ENCODE peak calls at places on chromosome 17, in seven cellular contexts. Y, S, E, T, N, Z and O are unnamed samples.

GRCh38 chr17:40500190-40500589 is 1.2 kb downstream of the TNS4 start:
- DNase-seq in E (no peak), T (no peak), Y (no peak), S (no peak), N (no peak), Z (no peak), O (no peak)

GRCh38 chr17:10754109-10754508 is 24.3 kb upstream of the TMEM220 start:
- DNase-seq in T (no peak), Z (no peak), E (peak), S (no peak), Y (peak), N (peak), O (peak)

GRCh38 chr17:29299031-29299430 is 5.1 kb upstream of the NUFIP2 start:
- DNase-seq in E (no peak), T (no peak), S (no peak), N (no peak), Z (no peak), Y (no peak), O (no peak)

GRCh38 chr17:42049834-42050359 is 504 bp downstream of the C17orf113 start:
- DNase-seq in Z (no peak), E (no peak), N (no peak), Y (no peak), S (no peak), T (no peak), O (no peak)

GRCh38 chr17:58631523-58632323 is 60.1 kb downstream of the TEX14 start:
- DNase-seq in Z (peak), T (peak), N (peak), E (peak), S (peak), Y (peak), O (peak)

GRCh38 chr17:57852041-57852954 is 2.5 kb upstream of the MRPS23 start:
- DNase-seq in T (no peak), S (no peak), Y (no peak), E (no peak), Z (no peak), N (no peak), O (no peak)

GRCh38 chr17:82754297-82755208 is 2.7 kb downstream of the TBCD start:
- DNase-seq in Y (no peak), E (no peak), Z (no peak), N (peak), S (no peak), T (no peak), O (no peak)

GRCh38 chr17:73011016-73011486 is 81.4 kb downstream of the SLC39A11 start:
- DNase-seq in T (no peak), Y (peak), E (no peak), S (no peak), Z (no peak), N (no peak), O (no peak)

GRCh38 chr17:81931557-81932332 is 4.2 kb upstream of the MAFG start:
- DNase-seq in T (no peak), E (no peak), N (no peak), S (no peak), Z (no peak), Y (no peak), O (peak)

GRCh38 chr17:774320-774584 is 7.8 kb downstream of the GLOD4 start:
- DNase-seq in Y (no peak), S (no peak), N (no peak), E (no peak), Z (no peak), T (no peak), O (no peak)

GRCh38 chr17:82244413-82245140 is 15.7 kb downstream of the SLC16A3 start:
- DNase-seq in Y (peak), S (peak), E (no peak), Z (no peak), N (no peak), T (no peak), O (no peak)

GRCh38 chr17:40738553-40738952 is 16.6 kb downstream of the KRT25 start:
- DNase-seq in E (no peak), N (no peak), S (no peak), T (no peak), Z (no peak), Y (no peak), O (no peak)

GRCh38 chr17:63558441-63558840 is 8.2 kb downstream of the DCAF7 start:
- DNase-seq in E (no peak), N (no peak), Y (no peak), T (no peak), Z (no peak), S (no peak), O (no peak)

GRCh38 chr17:17814162-17815061 is 22.4 kb downstream of the SREBF1 start:
- DNase-seq in Y (no peak), E (no peak), Z (no peak), T (no peak), S (no peak), N (no peak), O (no peak)

GRCh38 chr17:58870747-58871146 is 115.1 kb downstream of the PPM1E start:
- DNase-seq in S (no peak), N (no peak), Z (no peak), Y (no peak), E (no peak), T (no peak), O (no peak)

GRCh38 chr17:81036128-81036891 is 1.4 kb downstream of the BAIAP2 start:
- DNase-seq in Y (no peak), Z (no peak), S (no peak), N (no peak), T (no peak), E (no peak), O (no peak)

GRCh38 chr17:58313815-58314705 is 14.5 kb downstream of the TSPOAP1 start:
- DNase-seq in N (no peak), T (peak), E (peak), Y (peak), S (no peak), Z (no peak), O (no peak)

GRCh38 chr17:15999141-15999973 is at the start of the genes TTC19 and ZSWIM7:
- DNase-seq in N (peak), E (peak), T (peak), Y (peak), Z (peak), S (peak), O (peak)

GRCh38 chr17:31692632-31693031 is 166.4 kb downstream of the COPRS start:
- DNase-seq in N (no peak), S (no peak), Z (no peak), Y (no peak), E (no peak), T (no peak), O (no peak)
- H3K4me3 ChIP-seq in N (no peak), S (no peak), Z (no peak), Y (no peak), E (no peak), T (no peak), O (no peak)

GRCh38 chr17:78186689-78187595 is at the start of the genes AFMID and TK1:
- DNase-seq in E (peak), S (peak), T (peak), Z (peak), N (peak), Y (peak), O (peak)
- TF ChIP-seq CTCF in E (peak), S (peak), T (peak), Z (peak), N (peak), Y (peak), O (peak)

DNA sequence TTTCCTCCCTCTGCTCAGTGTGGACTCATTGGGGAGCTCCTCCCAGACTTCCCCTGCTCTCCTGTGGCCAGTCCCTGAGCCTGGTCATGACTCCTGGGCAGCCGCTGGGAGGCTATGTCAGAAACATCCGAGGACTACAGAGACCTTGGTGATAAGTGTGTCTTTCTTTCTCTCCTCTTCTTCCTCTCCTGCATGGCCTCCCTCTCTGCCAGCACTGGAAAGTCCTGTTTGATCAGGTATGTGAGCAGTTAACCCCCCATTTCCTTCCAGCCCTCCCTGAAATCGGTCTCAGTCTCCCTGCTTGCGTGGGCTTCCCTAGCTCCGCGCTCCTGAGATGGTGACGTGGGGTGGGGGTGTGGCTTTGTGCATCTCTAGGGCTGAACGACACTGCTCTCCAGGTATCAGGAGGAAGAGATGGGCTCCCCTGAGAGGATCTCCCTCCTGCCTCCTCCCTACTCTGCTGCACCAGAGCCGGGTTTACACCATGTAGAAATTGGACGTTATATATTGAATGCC is 2.1 kb downstream of the RHBDL3 start:
- DNase-seq in S (no peak), Y (no peak), N (peak), E (no peak), T (no peak), Z (no peak), O (peak)
- H3K4me3 ChIP-seq in S (no peak), Y (no peak), N (no peak), E (no peak), T (no peak), Z (no peak), O (no peak)

GRCh38 chr17:44733753-44734152 is 25.0 kb upstream of the ADAM11 start:
- DNase-seq in Y (no peak), N (peak), T (no peak), Z (no peak), E (peak), S (no peak), O (no peak)
- TF ChIP-seq CTCF in Y (no peak), N (peak), T (no peak), Z (peak), E (peak), S (no peak), O (peak)

GRCh38 chr17:77306790-77307478 is 166.2 kb downstream of the SEC14L1 start:
- DNase-seq in Z (no peak), E (peak), T (no peak), Y (no peak), S (no peak), N (no peak), O (no peak)
- H3K4me3 ChIP-seq in Z (no peak), E (no peak), T (no peak), Y (no peak), S (no peak), N (no peak), O (no peak)

DNA sequence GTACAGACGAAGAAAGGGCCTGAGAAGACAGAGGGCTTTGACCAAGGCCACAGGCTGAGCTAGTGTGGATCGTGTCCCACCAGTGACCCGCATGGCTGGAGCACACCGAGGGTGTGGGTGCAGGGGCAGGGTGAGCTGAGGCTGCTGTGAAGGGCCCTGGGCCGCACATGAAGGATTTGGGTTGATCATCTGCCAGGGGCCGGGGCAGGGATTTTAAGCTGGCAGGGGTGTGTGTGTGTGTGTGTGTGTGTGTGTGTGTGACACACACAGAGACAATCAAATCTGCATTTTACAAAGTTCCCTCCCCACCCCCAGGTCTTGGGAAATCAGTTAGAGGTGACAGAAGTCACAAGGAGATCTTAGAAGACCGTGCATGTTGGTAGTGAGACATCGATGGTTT is 65.2 kb downstream of the SRCIN1 start:
- DNase-seq in S (no peak), N (no peak), T (no peak), Y (no peak), E (no peak), Z (no peak), O (no peak)
- TF ChIP-seq CTCF in S (no peak), N (no peak), T (no peak), Y (no peak), E (no peak), Z (no peak), O (no peak)

GRCh38 chr17:5501725-5502124 is 15.4 kb downstream of the MIS12 start:
- DNase-seq in S (no peak), N (no peak), Y (no peak), T (no peak), E (no peak), Z (no peak), O (no peak)

GRCh38 chr17:5499790-5500189 is 13.4 kb downstream of the MIS12 start:
- DNase-seq in T (no peak), Z (no peak), N (peak), E (peak), S (peak), Y (peak), O (no peak)

GRCh38 chr17:5500247-5500803 is 14.0 kb downstream of the MIS12 start:
- DNase-seq in N (no peak), S (no peak), E (peak), Z (no peak), T (no peak), Y (no peak), O (peak)

GRCh38 chr17:5502552-5502951 is 16.2 kb downstream of the MIS12 start:
- DNase-seq in Y (no peak), Z (no peak), T (no peak), N (no peak), E (no peak), S (no peak), O (no peak)

DNA sequence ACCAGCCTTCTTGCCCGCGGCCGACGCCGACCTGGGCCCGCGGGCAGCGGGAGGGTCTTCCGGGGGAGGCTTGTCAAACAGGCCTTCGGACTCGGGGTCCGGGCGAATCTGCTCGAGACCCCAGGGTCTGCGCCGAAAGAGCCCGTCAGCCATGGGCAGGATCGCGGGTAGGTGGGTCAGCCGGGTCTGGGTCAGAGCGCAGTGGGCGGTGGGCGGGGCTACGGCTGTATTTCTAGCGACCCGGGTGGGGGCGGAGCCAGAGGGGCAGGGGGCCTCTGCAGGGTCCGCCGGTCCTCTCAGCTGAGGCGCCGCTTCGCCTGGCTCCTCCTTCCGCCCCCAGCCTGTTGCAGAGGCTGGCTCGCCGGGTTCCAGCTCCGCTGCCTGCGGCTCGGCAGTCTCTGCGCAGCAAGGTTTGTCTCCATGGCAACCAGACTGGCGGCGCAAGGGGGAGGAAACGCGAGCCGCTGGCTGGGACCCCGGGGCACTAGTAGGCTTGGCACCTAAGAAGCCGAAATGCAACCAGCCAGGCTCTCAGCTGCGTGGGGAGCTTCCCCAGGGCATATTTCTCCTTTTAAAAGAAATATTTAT is 14.5 kb downstream of the MIS12 start:
- DNase-seq in Y (peak), E (peak), N (peak), T (peak), S (peak), Z (peak), O (peak)
- H3K4me3 ChIP-seq in Y (peak), E (peak), N (peak), T (peak), S (peak), Z (peak), O (peak)